ENCODE peak calls at places on chromosomes 5 and 9, in seven cellular contexts. One of them, this sample, is unnamed.

GRCh38 chr9:89864257-89864656 is 259.4 kb downstream of the GADD45G start:
- DNase-seq in transverse colon: no peak
- DNase-seq in small intestine: no peak
- DNase-seq in GM23248: no peak
- DNase-seq in CD4-positive, alpha-beta memory T cell: no peak
- DNase-seq in neural progenitor cell: no peak
- DNase-seq in tibial artery: peak; percentile 3
- DNase-seq in this sample: no peak

GRCh38 chr9:78363221-78363620 is 66.3 kb downstream of the PSAT1 start:
- DNase-seq in transverse colon: peak; percentile 26
- DNase-seq in small intestine: peak; percentile 8
- DNase-seq in GM23248: peak; percentile 84
- DNase-seq in CD4-positive, alpha-beta memory T cell: no peak
- DNase-seq in neural progenitor cell: no peak
- DNase-seq in tibial artery: no peak
- DNase-seq in this sample: no peak

GRCh38 chr5:172872997-172873491 is 39.0 kb downstream of the ERGIC1 start:
- DNase-seq in transverse colon: peak; percentile 58
- DNase-seq in small intestine: no peak
- DNase-seq in GM23248: peak; percentile 66
- DNase-seq in CD4-positive, alpha-beta memory T cell: no peak
- DNase-seq in neural progenitor cell: no peak
- DNase-seq in tibial artery: peak; percentile 87
- DNase-seq in this sample: peak; percentile 68

GRCh38 chr9:120869726-120870125 is 7.3 kb downstream of the PHF19 start:
- DNase-seq in transverse colon: no peak
- DNase-seq in small intestine: no peak
- DNase-seq in GM23248: no peak
- DNase-seq in CD4-positive, alpha-beta memory T cell: no peak
- DNase-seq in neural progenitor cell: no peak
- DNase-seq in tibial artery: no peak
- DNase-seq in this sample: peak; percentile 28

GRCh38 chr5:149060325-149060724 is 2.5 kb downstream of the SH3TC2 start:
- DNase-seq in transverse colon: peak; percentile 45
- DNase-seq in small intestine: peak; percentile 48
- DNase-seq in GM23248: peak; percentile 54
- DNase-seq in CD4-positive, alpha-beta memory T cell: no peak
- DNase-seq in neural progenitor cell: no peak
- DNase-seq in tibial artery: no peak
- DNase-seq in this sample: no peak

GRCh38 chr5:164763211-164763610 is 1257.8 kb downstream of the MAT2B start:
- DNase-seq in transverse colon: no peak
- DNase-seq in small intestine: no peak
- DNase-seq in GM23248: no peak
- DNase-seq in CD4-positive, alpha-beta memory T cell: no peak
- DNase-seq in neural progenitor cell: no peak
- DNase-seq in tibial artery: no peak
- DNase-seq in this sample: no peak

GRCh38 chr5:171426266-171426665 is 6.8 kb downstream of the FGF18 start:
- DNase-seq in transverse colon: no peak
- DNase-seq in small intestine: no peak
- DNase-seq in GM23248: no peak
- DNase-seq in CD4-positive, alpha-beta memory T cell: no peak
- DNase-seq in neural progenitor cell: no peak
- DNase-seq in tibial artery: no peak
- DNase-seq in this sample: no peak

GRCh38 chr5:38979535-38979934 is 94.7 kb downstream of the RICTOR start:
- DNase-seq in transverse colon: no peak
- DNase-seq in small intestine: no peak
- DNase-seq in GM23248: no peak
- DNase-seq in CD4-positive, alpha-beta memory T cell: no peak
- DNase-seq in neural progenitor cell: no peak
- DNase-seq in tibial artery: no peak
- DNase-seq in this sample: no peak

GRCh38 chr9:137278913-137279711 is 1.6 kb downstream of the TOR4A start:
- DNase-seq in transverse colon: no peak
- DNase-seq in small intestine: no peak
- DNase-seq in GM23248: no peak
- DNase-seq in CD4-positive, alpha-beta memory T cell: no peak
- DNase-seq in neural progenitor cell: no peak
- DNase-seq in tibial artery: no peak
- DNase-seq in this sample: peak; percentile 54

GRCh38 chr5:180197016-180197702 is 11.9 kb downstream of the RASGEF1C start:
- DNase-seq in transverse colon: no peak
- DNase-seq in small intestine: no peak
- DNase-seq in GM23248: no peak
- DNase-seq in CD4-positive, alpha-beta memory T cell: no peak
- DNase-seq in neural progenitor cell: no peak
- DNase-seq in tibial artery: no peak
- DNase-seq in this sample: peak; percentile 41

GRCh38 chr5:169071-169727 is 22.1 kb upstream of the LRRC14B start:
- DNase-seq in transverse colon: no peak
- DNase-seq in small intestine: no peak
- DNase-seq in GM23248: no peak
- DNase-seq in CD4-positive, alpha-beta memory T cell: no peak
- DNase-seq in neural progenitor cell: no peak
- DNase-seq in tibial artery: peak; percentile 43
- DNase-seq in this sample: no peak

GRCh38 chr5:62937661-62938558 is 359.3 kb downstream of the LRRC70 start:
- DNase-seq in transverse colon: no peak
- DNase-seq in small intestine: no peak
- DNase-seq in GM23248: peak; percentile 21
- DNase-seq in CD4-positive, alpha-beta memory T cell: no peak
- DNase-seq in neural progenitor cell: no peak
- DNase-seq in tibial artery: no peak
- DNase-seq in this sample: no peak

GRCh38 chr9:21709464-21710058 is 92.9 kb upstream of the MTAP start:
- DNase-seq in transverse colon: peak; percentile 45
- DNase-seq in small intestine: peak; percentile 71
- DNase-seq in GM23248: peak; percentile 65
- DNase-seq in CD4-positive, alpha-beta memory T cell: peak; percentile 57
- DNase-seq in neural progenitor cell: peak; percentile 78
- DNase-seq in tibial artery: peak; percentile 79
- DNase-seq in this sample: peak; percentile 18

GRCh38 chr9:130433168-130433946 is 11.4 kb upstream of the ASS1 start:
- DNase-seq in transverse colon: no peak
- DNase-seq in small intestine: no peak
- DNase-seq in GM23248: peak; percentile 82
- DNase-seq in CD4-positive, alpha-beta memory T cell: no peak
- DNase-seq in neural progenitor cell: peak; percentile 91
- DNase-seq in tibial artery: no peak
- DNase-seq in this sample: peak; percentile 97

GRCh38 chr5:94159144-94159543 is 417.7 kb upstream of the POU5F2 start:
- DNase-seq in transverse colon: no peak
- DNase-seq in small intestine: no peak
- DNase-seq in GM23248: peak; percentile 14
- DNase-seq in CD4-positive, alpha-beta memory T cell: no peak
- DNase-seq in neural progenitor cell: no peak
- DNase-seq in tibial artery: no peak
- DNase-seq in this sample: no peak

GRCh38 chr5:39360483-39361071 is 3.7 kb downstream of the C9 start:
- DNase-seq in transverse colon: no peak
- DNase-seq in small intestine: no peak
- DNase-seq in GM23248: no peak
- DNase-seq in CD4-positive, alpha-beta memory T cell: no peak
- DNase-seq in neural progenitor cell: no peak
- DNase-seq in tibial artery: no peak
- DNase-seq in this sample: no peak

GRCh38 chr9:91181541-91181940 is 180.2 kb downstream of the AUH start:
- DNase-seq in transverse colon: no peak
- DNase-seq in small intestine: no peak
- DNase-seq in GM23248: no peak
- DNase-seq in CD4-positive, alpha-beta memory T cell: no peak
- DNase-seq in neural progenitor cell: no peak
- DNase-seq in tibial artery: no peak
- DNase-seq in this sample: peak; percentile 9

GRCh38 chr5:179461576-179461975 is 88.8 kb upstream of the RUFY1 start:
- DNase-seq in transverse colon: no peak
- DNase-seq in small intestine: no peak
- DNase-seq in GM23248: no peak
- DNase-seq in CD4-positive, alpha-beta memory T cell: no peak
- DNase-seq in neural progenitor cell: no peak
- DNase-seq in tibial artery: no peak
- DNase-seq in this sample: no peak

GRCh38 chr5:122130152-122130551 is 806 bp downstream of the ZNF474 start:
- DNase-seq in transverse colon: no peak
- DNase-seq in small intestine: no peak
- DNase-seq in GM23248: no peak
- DNase-seq in CD4-positive, alpha-beta memory T cell: no peak
- DNase-seq in neural progenitor cell: no peak
- DNase-seq in tibial artery: no peak
- DNase-seq in this sample: no peak

GRCh38 chr5:172420215-172420934 is 34.0 kb downstream of the SH3PXD2B start:
- DNase-seq in transverse colon: peak; percentile 89
- DNase-seq in small intestine: peak; percentile 99
- DNase-seq in GM23248: peak; percentile 93
- DNase-seq in CD4-positive, alpha-beta memory T cell: no peak
- DNase-seq in neural progenitor cell: no peak
- DNase-seq in tibial artery: peak; percentile 89
- DNase-seq in this sample: peak; percentile 84

GRCh38 chr9:128296340-128297220 is 20.5 kb downstream of the SWI5 start:
- DNase-seq in transverse colon: peak; percentile 62
- DNase-seq in small intestine: peak; percentile 92
- DNase-seq in GM23248: no peak
- DNase-seq in CD4-positive, alpha-beta memory T cell: no peak
- DNase-seq in neural progenitor cell: no peak
- DNase-seq in tibial artery: no peak
- DNase-seq in this sample: no peak

GRCh38 chr5:174825587-174825986 is 101.2 kb downstream of the MSX2 start:
- DNase-seq in transverse colon: no peak
- DNase-seq in small intestine: no peak
- DNase-seq in GM23248: peak; percentile 83
- DNase-seq in CD4-positive, alpha-beta memory T cell: no peak
- DNase-seq in neural progenitor cell: no peak
- DNase-seq in tibial artery: no peak
- DNase-seq in this sample: no peak

GRCh38 chr5:11310158-11310557 is 549.1 kb upstream of the DAP start:
- DNase-seq in transverse colon: no peak
- DNase-seq in small intestine: no peak
- DNase-seq in GM23248: no peak
- DNase-seq in CD4-positive, alpha-beta memory T cell: no peak
- DNase-seq in neural progenitor cell: no peak
- DNase-seq in tibial artery: no peak
- DNase-seq in this sample: no peak

GRCh38 chr5:16885635-16886365 is 50.3 kb downstream of the MYO10 start:
- DNase-seq in transverse colon: no peak
- DNase-seq in small intestine: no peak
- DNase-seq in GM23248: no peak
- DNase-seq in CD4-positive, alpha-beta memory T cell: no peak
- DNase-seq in neural progenitor cell: no peak
- DNase-seq in tibial artery: no peak
- DNase-seq in this sample: no peak
- H3K4me3 ChIP-seq in transverse colon: no peak overlapping the region
- H3K4me3 ChIP-seq in small intestine: no peak overlapping the region
- H3K4me3 ChIP-seq in GM23248: peak overlapping the region; percentile 46
- H3K4me3 ChIP-seq in CD4-positive, alpha-beta memory T cell: no peak overlapping the region
- H3K4me3 ChIP-seq in neural progenitor cell: no peak overlapping the region
- H3K4me3 ChIP-seq in tibial artery: no peak overlapping the region
- H3K4me3 ChIP-seq in this sample: no peak overlapping the region

GRCh38 chr9:97997330-97998276 is 14.5 kb downstream of the ANP32B start:
- DNase-seq in transverse colon: no peak
- DNase-seq in small intestine: no peak
- DNase-seq in GM23248: peak; percentile 11
- DNase-seq in CD4-positive, alpha-beta memory T cell: no peak
- DNase-seq in neural progenitor cell: no peak
- DNase-seq in tibial artery: no peak
- DNase-seq in this sample: no peak
- H3K36me3 ChIP-seq in transverse colon: peaks cover 13% of the 10 kb centered on the region
- H3K36me3 ChIP-seq in small intestine: peaks cover 14% of the 10 kb centered on the region
- H3K36me3 ChIP-seq in GM23248: peaks cover 45% of the 10 kb centered on the region
- H3K36me3 ChIP-seq in CD4-positive, alpha-beta memory T cell: peaks cover 54% of the 10 kb centered on the region
- H3K36me3 ChIP-seq in neural progenitor cell: peaks cover 14% of the 10 kb centered on the region
- H3K36me3 ChIP-seq in tibial artery: peaks cover 11% of the 10 kb centered on the region
- H3K36me3 ChIP-seq in this sample: peaks cover 4% of the 10 kb centered on the region

GRCh38 chr5:124859027-124859426 is 112.6 kb upstream of the ZNF608 start:
- DNase-seq in transverse colon: peak; percentile 12
- DNase-seq in small intestine: no peak
- DNase-seq in GM23248: peak; percentile 21
- DNase-seq in CD4-positive, alpha-beta memory T cell: no peak
- DNase-seq in neural progenitor cell: no peak
- DNase-seq in tibial artery: no peak
- DNase-seq in this sample: no peak
- H3K4me3 ChIP-seq in transverse colon: no peak overlapping the region
- H3K4me3 ChIP-seq in small intestine: no peak overlapping the region
- H3K4me3 ChIP-seq in GM23248: no peak overlapping the region
- H3K4me3 ChIP-seq in CD4-positive, alpha-beta memory T cell: no peak overlapping the region
- H3K4me3 ChIP-seq in neural progenitor cell: no peak overlapping the region
- H3K4me3 ChIP-seq in tibial artery: no peak overlapping the region
- H3K4me3 ChIP-seq in this sample: no peak overlapping the region

GRCh38 chr9:92612292-92612691 is 57.6 kb downstream of the IPPK start:
- DNase-seq in transverse colon: no peak
- DNase-seq in small intestine: no peak
- DNase-seq in GM23248: no peak
- DNase-seq in CD4-positive, alpha-beta memory T cell: no peak
- DNase-seq in neural progenitor cell: no peak
- DNase-seq in tibial artery: no peak
- DNase-seq in this sample: no peak

GRCh38 chr9:92610470-92611420 is 59.2 kb downstream of the IPPK start:
- DNase-seq in transverse colon: no peak
- DNase-seq in small intestine: no peak
- DNase-seq in GM23248: no peak
- DNase-seq in CD4-positive, alpha-beta memory T cell: no peak
- DNase-seq in neural progenitor cell: no peak
- DNase-seq in tibial artery: no peak
- DNase-seq in this sample: no peak

GRCh38 chr9:92612816-92613215 is 57.1 kb downstream of the IPPK start:
- DNase-seq in transverse colon: no peak
- DNase-seq in small intestine: no peak
- DNase-seq in GM23248: no peak
- DNase-seq in CD4-positive, alpha-beta memory T cell: no peak
- DNase-seq in neural progenitor cell: no peak
- DNase-seq in tibial artery: no peak
- DNase-seq in this sample: no peak

GRCh38 chr9:92613268-92614122 is 56.4 kb downstream of the IPPK start:
- DNase-seq in transverse colon: no peak
- DNase-seq in small intestine: no peak
- DNase-seq in GM23248: no peak
- DNase-seq in CD4-positive, alpha-beta memory T cell: no peak
- DNase-seq in neural progenitor cell: no peak
- DNase-seq in tibial artery: no peak
- DNase-seq in this sample: no peak

DNA sequence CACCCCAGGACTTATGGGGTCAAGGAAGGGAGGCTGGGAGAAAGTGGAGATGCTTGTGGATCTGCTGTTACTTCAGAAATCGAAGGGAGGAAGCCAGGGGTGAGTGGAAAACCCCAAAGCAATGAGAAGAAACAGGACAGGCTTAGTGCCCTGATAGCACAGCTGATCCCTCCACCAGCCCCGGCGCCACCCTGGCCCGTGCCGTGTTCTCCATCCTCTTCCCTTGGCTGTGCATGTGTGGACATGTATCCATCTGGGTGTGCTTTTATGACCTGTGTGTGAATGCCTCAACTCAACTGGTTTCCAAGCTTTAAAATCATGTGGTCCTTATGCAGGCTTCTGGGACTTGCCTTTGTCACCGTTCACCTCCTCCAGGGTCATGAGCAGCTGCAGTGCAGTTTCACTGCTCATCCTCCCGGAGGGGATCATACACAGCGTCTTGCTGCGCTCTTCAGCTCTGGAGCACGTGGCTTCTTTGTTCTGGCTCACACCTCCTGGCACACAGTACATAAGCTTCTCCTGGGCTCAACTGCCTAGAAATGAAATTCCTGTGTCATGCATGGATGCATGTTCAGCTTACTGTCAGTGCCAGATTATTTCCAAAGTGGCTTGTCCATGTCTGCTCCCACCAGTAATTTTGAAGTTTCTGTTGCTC is 58.2 kb downstream of the IPPK start:
- DNase-seq in transverse colon: no peak
- DNase-seq in small intestine: no peak
- DNase-seq in GM23248: no peak
- DNase-seq in CD4-positive, alpha-beta memory T cell: no peak
- DNase-seq in neural progenitor cell: no peak
- DNase-seq in tibial artery: no peak
- DNase-seq in this sample: no peak
- H3K36me3 ChIP-seq in transverse colon: no peaks in the 10 kb centered on the region
- H3K36me3 ChIP-seq in small intestine: no peaks in the 10 kb centered on the region
- H3K36me3 ChIP-seq in GM23248: peaks cover 18% of the 10 kb centered on the region
- H3K36me3 ChIP-seq in CD4-positive, alpha-beta memory T cell: peaks cover 20% of the 10 kb centered on the region
- H3K36me3 ChIP-seq in neural progenitor cell: no peaks in the 10 kb centered on the region
- H3K36me3 ChIP-seq in tibial artery: no peaks in the 10 kb centered on the region
- H3K36me3 ChIP-seq in this sample: peaks cover 8% of the 10 kb centered on the region